ENCODE peak calls at places on chromosomes 3 and 15, in six cellular contexts. R, D, H, N, C and Y are unnamed samples.

GRCh38 chr15:99677540-99678134 is 55.6 kb downstream of the LYSMD4 start:
- DNase-seq in C (peak), D (no peak), H (no peak), N (no peak), R (no peak), Y (no peak)

GRCh38 chr3:37864904-37865303 is 3.2 kb downstream of the CTDSPL start:
- DNase-seq in D (no peak), C (peak), H (no peak), N (no peak), R (no peak), Y (no peak)

GRCh38 chr3:72152551-72153476 is 367.9 kb upstream of the PROK2 start:
- DNase-seq in R (no peak), H (peak), N (peak), C (peak), D (peak), Y (no peak)

GRCh38 chr3:25911525-25912295 is 121.8 kb downstream of the OXSM start:
- DNase-seq in D (no peak), H (no peak), N (no peak), R (no peak), C (no peak), Y (no peak)

GRCh38 chr15:80061581-80061980 is 2.1 kb downstream of the ZFAND6 start:
- DNase-seq in C (peak), N (peak), R (no peak), D (no peak), H (peak), Y (no peak)

GRCh38 chr15:64702816-64703631 is 72.4 kb downstream of the RBPMS2 start:
- DNase-seq in H (peak), R (peak), C (peak), N (peak), D (peak), Y (peak)

GRCh38 chr3:116112686-116113085 is 332.6 kb downstream of the LSAMP start:
- DNase-seq in C (peak), H (peak), D (no peak), R (no peak), N (peak), Y (no peak)

GRCh38 chr3:170423001-170423615 is 4.4 kb downstream of the CLDN11 start:
- DNase-seq in N (no peak), D (no peak), C (no peak), H (no peak), R (no peak), Y (no peak)

GRCh38 chr3:124767259-124767658 is 37.0 kb downstream of the UMPS start:
- DNase-seq in C (no peak), R (no peak), H (no peak), N (no peak), D (no peak), Y (no peak)

GRCh38 chr3:109831403-109831802 is 494.1 kb upstream of the DPPA4 start:
- DNase-seq in N (no peak), H (no peak), C (no peak), R (no peak), D (no peak), Y (no peak)

GRCh38 chr3:48656061-48656840 is 6.4 kb downstream of the CELSR3 start:
- DNase-seq in H (peak), C (peak), R (peak), N (peak), D (peak), Y (peak)

GRCh38 chr15:48898083-48898482 is 20.1 kb downstream of the EID1 start:
- DNase-seq in R (no peak), N (no peak), H (no peak), C (no peak), D (no peak), Y (no peak)

GRCh38 chr15:70426065-70426821 is 328.5 kb upstream of the TLE3 start:
- DNase-seq in R (no peak), N (no peak), D (no peak), C (peak), H (no peak), Y (no peak)

GRCh38 chr3:105431171-105431570 is 64.5 kb downstream of the ALCAM start:
- DNase-seq in R (no peak), C (peak), H (no peak), N (no peak), D (no peak), Y (no peak)

GRCh38 chr15:50764331-50765201 is 940 bp downstream of the SPPL2A start:
- DNase-seq in H (peak), C (peak), N (no peak), D (peak), R (peak), Y (no peak)

GRCh38 chr15:21260966-21261395 is 179.3 kb downstream of the POTEB3 start:
- DNase-seq in D (no peak), R (no peak), N (no peak), H (no peak), C (no peak), Y (no peak)

GRCh38 chr3:36832406-36832805 is 68.1 kb upstream of the DCLK3 start:
- DNase-seq in D (no peak), H (no peak), N (no peak), C (no peak), R (no peak), Y (no peak)

GRCh38 chr3:176275113-176275512 is 922.2 kb downstream of the TBL1XR1 start:
- DNase-seq in D (no peak), H (no peak), R (no peak), C (no peak), N (no peak), Y (no peak)

GRCh38 chr15:57785959-57786358 is 79.4 kb downstream of the POLR2M start:
- DNase-seq in N (no peak), R (no peak), H (no peak), D (no peak), C (no peak), Y (no peak)

GRCh38 chr15:47378527-47378926 is 338.8 kb upstream of the SEMA6D start:
- DNase-seq in H (no peak), C (no peak), N (no peak), R (no peak), D (no peak), Y (no peak)

GRCh38 chr15:47371939-47372338 is 345.4 kb upstream of the SEMA6D start:
- DNase-seq in H (no peak), D (no peak), R (no peak), C (no peak), N (no peak), Y (no peak)

GRCh38 chr15:47376190-47376589 is 341.1 kb upstream of the SEMA6D start:
- DNase-seq in D (no peak), H (no peak), R (no peak), N (no peak), C (no peak), Y (no peak)

GRCh38 chr15:47377465-47377864 is 339.8 kb upstream of the SEMA6D start:
- DNase-seq in H (no peak), R (no peak), N (no peak), D (peak), C (no peak), Y (no peak)

GRCh38 chr15:47374222-47374621 is 343.1 kb upstream of the SEMA6D start:
- DNase-seq in H (peak), C (peak), R (no peak), N (peak), D (peak), Y (no peak)
- TF ChIP-seq CTCF in H (peak), C (peak), R (no peak), N (peak), D (peak), Y (no peak)

GRCh38 chr3:23992051-23992628 is 47.1 kb downstream of the NR1D2 start:
- DNase-seq in N (peak), H (peak), D (peak), R (peak), C (peak), Y (no peak)
- TF ChIP-seq CTCF in N (no peak), H (no peak), D (no peak), R (no peak), C (no peak), Y (no peak)

DNA sequence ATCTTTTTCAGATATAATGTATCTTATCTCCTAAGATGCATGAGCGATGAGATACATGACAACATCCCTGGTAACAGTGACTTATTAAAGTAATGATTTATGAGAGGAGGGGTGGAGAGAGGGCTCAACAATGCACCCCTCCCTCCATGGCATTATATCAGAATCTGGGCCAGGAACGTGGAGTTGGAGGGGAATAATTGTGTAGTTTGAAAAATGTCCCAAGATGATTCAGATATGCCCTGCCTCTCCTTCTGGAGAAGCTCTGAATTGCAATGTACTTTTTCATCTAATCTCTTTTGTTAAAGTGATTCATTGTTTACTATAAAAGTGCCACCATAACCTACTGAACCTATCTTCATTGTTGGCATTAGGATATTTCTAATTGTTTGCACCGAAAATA is 86.5 kb downstream of the FRMD4B start:
- DNase-seq in D (peak), N (no peak), C (no peak), H (no peak), R (no peak), Y (no peak)
- TF ChIP-seq CTCF in D (peak), N (peak), C (peak), H (peak), R (no peak), Y (no peak)

GRCh38 chr3:89046661-89047060 is 60.8 kb upstream of the EPHA3 start:
- DNase-seq in N (no peak), R (no peak), H (no peak), C (no peak), D (no peak), Y (no peak)

GRCh38 chr3:89043406-89043947 is 63.9 kb upstream of the EPHA3 start:
- DNase-seq in D (no peak), R (no peak), N (no peak), H (no peak), C (no peak), Y (no peak)

DNA sequence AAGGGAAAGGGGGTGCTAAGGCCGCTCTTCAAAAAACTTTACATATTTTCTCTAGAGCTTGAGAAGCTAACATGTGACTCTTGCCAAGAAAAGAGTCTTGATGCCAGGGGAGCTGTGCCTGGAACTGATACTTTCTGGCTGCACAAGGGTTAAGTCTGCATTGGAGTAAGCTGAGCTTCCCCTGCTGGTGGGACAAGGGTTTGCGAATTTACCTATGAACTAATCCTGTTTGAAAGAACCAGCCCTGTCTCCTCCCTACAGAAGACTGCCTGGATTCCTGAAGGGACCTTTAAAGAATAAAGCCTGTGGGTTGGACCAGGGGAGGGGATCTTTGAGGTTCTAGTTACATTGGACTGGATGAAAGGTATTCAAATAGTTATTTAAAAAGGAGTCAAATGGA is 58.3 kb upstream of the EPHA3 start:
- DNase-seq in C (no peak), D (no peak), N (no peak), H (no peak), R (peak), Y (peak)
- TF ChIP-seq CTCF in C (no peak), D (no peak), N (peak), H (peak), R (peak), Y (peak)

GRCh38 chr15:38853608-38854007 is 289.0 kb upstream of the RASGRP1 start:
- DNase-seq in H (peak), N (peak), R (peak), D (no peak), C (peak), Y (peak)
- TF ChIP-seq CTCF in H (peak), N (peak), R (peak), D (peak), C (peak), Y (peak)

GRCh38 chr3:189950258-189950657 is 170.4 kb downstream of the P3H2 start:
- DNase-seq in H (no peak), D (no peak), N (no peak), C (no peak), R (peak), Y (no peak)
- TF ChIP-seq CTCF in H (no peak), D (no peak), N (no peak), C (no peak), R (peak), Y (no peak)

GRCh38 chr3:160648701-160649100 is 28.3 kb upstream of the ARL14 start:
- DNase-seq in C (no peak), H (no peak), R (no peak), N (no peak), D (no peak), Y (no peak)

GRCh38 chr3:160641675-160642330 is 35.2 kb upstream of the ARL14 start:
- DNase-seq in H (peak), D (peak), R (no peak), C (peak), N (peak), Y (no peak)

GRCh38 chr3:160644491-160644890 is 32.5 kb upstream of the ARL14 start:
- DNase-seq in H (no peak), R (peak), C (no peak), D (no peak), N (no peak), Y (no peak)

GRCh38 chr3:160649596-160649995 is 27.4 kb upstream of the ARL14 start:
- DNase-seq in D (no peak), C (no peak), H (no peak), N (peak), R (no peak), Y (no peak)

GRCh38 chr3:160643994-160644393 is 33.0 kb upstream of the ARL14 start:
- DNase-seq in C (no peak), D (peak), N (no peak), H (no peak), R (peak), Y (no peak)
- TF ChIP-seq CTCF in C (no peak), D (peak), N (no peak), H (no peak), R (peak), Y (peak)